ENCODE peak calls at places on chromosomes 2 and 18, in seven cellular contexts. P is GOT3; Q is dorsolateral prefrontal cortex; L is ELR; U is stimulated activated naive CD8-positive, alpha-beta T cell treated with anti-CD3 and anti-CD28 coated beads, Interleukin-15, amount 100 ng/mL, for 72 hours; I is ovary; X is posterior cingulate gyrus. M is an unnamed sample.

GRCh38 chr2:108253106-108253505 is 13.3 kb downstream of the SULT1C3 start:
- DNase-seq in Q (no peak), L (no peak), U (no peak), I (no peak), X (no peak), P (no peak), M (no peak)

GRCh38 chr2:19883486-19883885 is 18.3 kb downstream of the TTC32 start:
- DNase-seq in Q (no peak), I (no peak), L (no peak), P (no peak), U (no peak), X (no peak), M (no peak)

GRCh38 chr2:198098918-198099317 is 294.5 kb downstream of the PLCL1 start:
- DNase-seq in L (peak; percentile 26), Q (peak; percentile 49), X (peak; percentile 10), I (no peak), U (no peak), P (no peak), M (no peak)

GRCh38 chr2:222418734-222419133 is 5.6 kb upstream of the SGPP2 start:
- DNase-seq in P (no peak), X (no peak), I (no peak), Q (no peak), L (peak; percentile 10), U (no peak), M (no peak)

GRCh38 chr2:30336978-30337841 is 105.9 kb downstream of the LBH start:
- DNase-seq in I (no peak), P (no peak), L (no peak), X (no peak), Q (no peak), U (peak; percentile 49), M (peak; percentile 52)

GRCh38 chr2:196159223-196159892 is 12.0 kb downstream of the STK17B start:
- DNase-seq in X (no peak), U (no peak), I (no peak), L (no peak), P (no peak), Q (no peak), M (no peak)

GRCh38 chr2:10159086-10159485 is 36.5 kb downstream of the RRM2 start:
- DNase-seq in L (no peak), U (no peak), X (no peak), Q (no peak), P (no peak), I (no peak), M (no peak)

GRCh38 chr18:12838178-12838634 is 45.8 kb downstream of the PTPN2 start:
- DNase-seq in P (no peak), Q (no peak), X (no peak), U (no peak), I (peak; percentile 30), L (peak; percentile 97), M (no peak)

GRCh38 chr2:127659408-127660290 is 13.7 kb downstream of the GPR17 start:
- DNase-seq in P (no peak), Q (no peak), L (no peak), I (no peak), U (no peak), X (no peak), M (no peak)

GRCh38 chr2:104656496-104657310 is 197.2 kb upstream of the POU3F3 start:
- DNase-seq in I (no peak), X (no peak), U (no peak), L (no peak), P (no peak), Q (no peak), M (no peak)

GRCh38 chr2:37851428-37851827 is 73.7 kb upstream of the RMDN2 start:
- DNase-seq in U (no peak), I (no peak), Q (no peak), P (no peak), X (no peak), L (no peak), M (no peak)

GRCh38 chr2:45849491-45850283 is 198.2 kb downstream of the PRKCE start:
- DNase-seq in Q (no peak), L (peak; percentile 78), X (no peak), U (no peak), I (no peak), P (no peak), M (no peak)

GRCh38 chr2:65604246-65604645 is 171.8 kb upstream of the SPRED2 start:
- DNase-seq in Q (no peak), L (peak; percentile 48), P (no peak), U (no peak), X (no peak), I (no peak), M (no peak)

M was measured in activated effector memory CD4-positive, alpha-beta T cell treated with Interleukin-2 at 50 U/mL for 16 hours.